ENCODE peak calls at places on chromosome 21, in six cellular contexts. L is upper lobe of right lung, J is psoas muscle, I is small intestine, Z is IMR-90, Y is transverse colon. X is an unnamed sample. For H3K4me1, the result is how much of the 10 kb centered on the place peaks cover.

GRCh38 chr21:39911792-39912191 is 44.6 kb downstream of the PCP4 start:
- DNase-seq in J (no peak), I (no peak), L (no peak), Z (no peak), Y (no peak), X (no peak)

GRCh38 chr21:41900401-41900800 is 21.3 kb upstream of the PRDM15 start:
- DNase-seq in Z (no peak), J (no peak), I (no peak), L (no peak), Y (no peak), X (no peak)

GRCh38 chr21:15774590-15774989 is 44.8 kb downstream of the USP25 start:
- DNase-seq in J (no peak), L (no peak), I (no peak), Z (peak), Y (no peak), X (no peak)

GRCh38 chr21:28793043-28793442 is 199.6 kb downstream of the LTN1 start:
- DNase-seq in L (no peak), Y (no peak), J (no peak), I (no peak), Z (peak), X (no peak)

GRCh38 chr21:37463083-37463780 is 96.7 kb downstream of the DYRK1A start:
- DNase-seq in J (no peak), Z (peak), I (peak), L (no peak), Y (no peak), X (no peak)

GRCh38 chr21:31683029-31683428 is 23.5 kb downstream of the SOD1 start:
- DNase-seq in Z (no peak), J (no peak), I (no peak), Y (no peak), L (no peak), X (no peak)

GRCh38 chr21:41684381-41685245 is 82.2 kb downstream of the RIPK4 start:
- DNase-seq in L (peak), Z (peak), Y (peak), I (peak), J (no peak), X (no peak)

GRCh38 chr21:32257952-32258785 is 20.7 kb downstream of the MIS18A start:
- DNase-seq in L (no peak), J (peak), Y (peak), Z (peak), I (peak), X (peak)

GRCh38 chr21:41482980-41483379 is 25.0 kb downstream of the TMPRSS2 start:
- DNase-seq in Z (no peak), J (no peak), L (no peak), I (no peak), Y (no peak), X (no peak)

GRCh38 chr21:32698971-32699693 is 28.7 kb downstream of the SYNJ1 start:
- DNase-seq in J (no peak), L (no peak), Z (peak), Y (peak), I (no peak), X (peak)

GRCh38 chr21:41373769-41374168 is 11.9 kb downstream of the MX2 start:
- DNase-seq in I (no peak), Z (no peak), Y (no peak), J (no peak), L (no peak), X (no peak)

GRCh38 chr21:27329255-27329851 is 362.5 kb upstream of the ADAMTS5 start:
- DNase-seq in L (no peak), Y (no peak), J (no peak), I (peak), Z (peak), X (no peak)

GRCh38 chr21:38955495-38955894 is 149.8 kb downstream of the ETS2 start:
- DNase-seq in I (peak), Z (peak), L (no peak), J (no peak), Y (peak), X (no peak)

GRCh38 chr21:38938343-38938742 is 132.6 kb downstream of the ETS2 start:
- DNase-seq in Z (peak), J (no peak), Y (no peak), I (no peak), L (no peak), X (no peak)

GRCh38 chr21:28769683-28770082 is 223.0 kb downstream of the LTN1 start:
- DNase-seq in Z (no peak), L (no peak), J (no peak), I (no peak), Y (no peak), X (no peak)

GRCh38 chr21:41673596-41674335 is 93.1 kb downstream of the RIPK4 start:
- DNase-seq in I (no peak), Z (no peak), Y (no peak), L (peak), J (no peak), X (no peak)

GRCh38 chr21:24208562-24209260 is 1398.6 kb downstream of the MRPL39 start:
- DNase-seq in J (peak), Y (no peak), I (no peak), L (no peak), Z (no peak), X (no peak)

GRCh38 chr21:46559291-46559983 is 45.4 kb downstream of the S100B start:
- DNase-seq in Y (no peak), Z (no peak), L (no peak), I (peak), J (no peak), X (peak)

GRCh38 chr21:16800536-16800935 is 712.3 kb upstream of the CXADR start:
- DNase-seq in J (no peak), Y (no peak), Z (no peak), I (no peak), L (no peak), X (no peak)

GRCh38 chr21:28798798-28799197 is 193.9 kb downstream of the LTN1 start:
- DNase-seq in Z (peak), Y (no peak), J (no peak), I (no peak), L (no peak), X (no peak)

GRCh38 chr21:37368536-37369279 is 2.1 kb downstream of the DYRK1A start:
- DNase-seq in I (peak), Y (no peak), J (no peak), L (no peak), Z (peak), X (no peak)

GRCh38 chr21:39434950-39435349 is 10.6 kb downstream of the LCA5L start:
- DNase-seq in Z (peak), J (no peak), I (no peak), L (no peak), Y (no peak), X (no peak)

GRCh38 chr21:31530364-31530763 is 129.1 kb upstream of the SOD1 start:
- DNase-seq in Z (no peak), Y (no peak), I (no peak), L (peak), J (no peak), X (no peak)

GRCh38 chr21:42734323-42734971 is 81.0 kb downstream of the PDE9A start:
- DNase-seq in I (peak), L (no peak), Z (no peak), J (no peak), Y (peak), X (no peak)

GRCh38 chr21:41366522-41367151 is 4.8 kb downstream of the MX2 start:
- DNase-seq in Z (peak), L (peak), J (no peak), I (peak), Y (peak), X (no peak)

GRCh38 chr21:36355868-36356267 is 29.3 kb upstream of the CHAF1B start:
- DNase-seq in I (no peak), Z (no peak), L (no peak), J (no peak), Y (no peak), X (no peak)

GRCh38 chr21:41611966-41612606 is 104.1 kb upstream of the TMPRSS2 start:
- DNase-seq in Y (peak), I (peak), J (no peak), L (peak), Z (peak), X (peak)

GRCh38 chr21:31576428-31576827 is 83.1 kb upstream of the SOD1 start:
- DNase-seq in L (no peak), J (no peak), Z (no peak), Y (no peak), I (no peak), X (no peak)

GRCh38 chr21:25127007-25127406 is 480.3 kb downstream of the MRPL39 start:
- DNase-seq in J (no peak), Y (no peak), Z (no peak), I (no peak), L (no peak), X (no peak)

GRCh38 chr21:43343095-43343991 is 83.6 kb downstream of the SIK1 start:
- DNase-seq in L (peak), I (peak), Z (no peak), J (no peak), Y (peak), X (peak)

GRCh38 chr21:46527801-46528200 is 69.1 kb downstream of the DIP2A start:
- DNase-seq in J (no peak), Z (no peak), Y (no peak), L (no peak), I (no peak), X (no peak)

GRCh38 chr21:42305707-42306147 is 9.5 kb downstream of the TFF3 start:
- DNase-seq in J (no peak), I (no peak), Y (no peak), Z (no peak), L (no peak), X (no peak)

GRCh38 chr21:44873356-44874239 is at the start of gene PTTG1IP:
- DNase-seq in Y (peak), I (peak), J (peak), L (peak), Z (peak), X (peak)

GRCh38 chr21:44871576-44872265 is 1.8 kb downstream of the PTTG1IP start:
- DNase-seq in Z (peak), L (peak), J (peak), I (peak), Y (peak), X (peak)

GRCh38 chr21:44874240-44874496 is 678 bp upstream of the PTTG1IP start:
- DNase-seq in J (no peak), L (no peak), I (peak), Y (no peak), Z (no peak), X (no peak)

GRCh38 chr21:44872266-44872567 is 1.3 kb downstream of the PTTG1IP start:
- DNase-seq in I (peak), Z (no peak), Y (no peak), J (no peak), L (no peak), X (no peak)

GRCh38 chr21:44872568-44873355 is 728 bp downstream of the PTTG1IP start:
- DNase-seq in L (peak), I (no peak), Z (peak), J (peak), Y (peak), X (peak)
- H3K4me1 ChIP-seq in L (under half), I (under half), Z (under half), J (half or more), Y (half or more), X (half or more)

DNA sequence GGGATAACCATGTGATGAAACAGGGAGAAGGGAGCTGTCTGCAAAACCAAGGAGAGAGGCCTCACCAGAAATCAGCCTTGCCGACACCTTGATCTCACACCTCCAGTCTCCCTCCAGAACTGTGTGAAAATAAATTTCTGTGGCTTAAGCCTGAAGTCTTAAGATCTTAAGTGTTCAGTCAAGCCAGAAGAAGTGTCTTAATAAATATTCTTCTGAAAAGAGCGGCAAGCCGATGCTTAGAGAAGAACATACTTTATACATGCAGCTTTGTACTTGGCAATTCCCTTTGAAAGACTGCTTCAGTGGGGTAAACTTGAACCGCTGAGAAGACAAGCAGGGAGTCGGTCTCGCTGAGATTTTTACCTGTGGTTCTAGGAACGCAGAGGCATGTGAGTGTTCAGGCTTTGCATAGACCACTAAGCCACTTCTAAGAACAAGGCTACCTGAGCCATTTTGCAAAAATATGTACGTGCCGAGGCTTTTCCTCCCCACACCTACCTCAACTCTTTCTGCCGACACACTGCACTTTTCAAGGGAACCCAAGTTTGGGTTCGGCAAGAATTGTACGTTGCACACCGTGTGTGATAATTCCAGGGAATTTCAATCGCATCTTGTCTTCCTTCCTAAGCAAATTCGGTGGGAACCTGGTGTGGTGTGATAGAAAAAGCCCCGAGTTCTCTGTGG is 3.4 kb downstream of the RUNX1 start:
- DNase-seq in Z (no peak), L (no peak), I (peak), J (no peak), Y (no peak), X (no peak)
- H3K4me3 ChIP-seq in Z (no peak), L (peak), I (no peak), J (peak), Y (no peak), X (no peak)

GRCh38 chr21:34865922-34866271 is 183.2 kb downstream of the RUNX1 start:
- DNase-seq in J (no peak), Y (peak), L (no peak), I (no peak), Z (no peak), X (no peak)
- H3K4me1 ChIP-seq in J (under half), Y (under half), L (under half), I (under half), Z (under half), X (under half)

DNA sequence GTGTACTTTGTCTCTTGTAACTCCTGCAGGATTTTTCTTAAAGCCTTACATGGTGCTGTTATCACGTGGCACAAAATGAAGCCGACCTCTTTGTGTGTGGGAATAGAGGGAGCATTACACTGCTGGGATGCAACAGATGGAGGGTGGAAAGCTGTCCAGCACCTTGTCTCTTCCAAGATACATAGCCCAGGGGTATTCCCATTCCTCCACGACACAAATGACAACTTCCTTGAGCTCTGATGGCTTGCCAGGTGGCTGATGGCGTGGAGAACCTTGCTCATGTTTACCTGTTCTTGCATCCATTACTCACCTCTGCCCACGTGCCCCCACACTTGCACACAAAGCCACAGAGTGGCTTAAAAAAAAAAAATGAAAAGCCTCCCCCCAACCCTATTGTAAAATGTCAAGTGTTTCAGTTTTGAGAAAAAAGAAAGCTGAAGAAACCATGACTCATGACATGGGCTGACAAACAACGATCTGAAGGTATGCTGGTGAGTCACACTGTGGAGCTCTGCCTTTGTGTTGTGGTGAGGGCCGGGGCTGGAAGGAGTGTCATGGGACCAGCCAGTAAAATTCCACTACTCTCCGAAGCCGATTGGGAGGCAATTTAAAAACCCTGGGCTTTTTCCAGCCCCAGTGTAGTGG is 32.0 kb upstream of the ATP5PO start:
- DNase-seq in Y (peak), J (peak), Z (peak), I (peak), L (peak), X (peak)
- H3K4me3 ChIP-seq in Y (no peak), J (peak), Z (peak), I (peak), L (peak), X (no peak)